ENCODE peak calls at places on chromosomes 11 and 22, in nine cellular contexts. A is AG04450, D is left ventricle myocardium inferior, C is GM06990, H is astrocyte of the cerebellum, G is stomach, T is cardiac muscle cell, O is colonic mucosa, V is GM23338. Z is an unnamed sample.

GRCh38 chr11:59857444-59858434 is 8.5 kb downstream of the TCN1 start:
- DNase-seq in A (no peak), D (no peak), C (no peak), H (no peak), G (no peak), T (no peak), O (no peak), V (peak; percentile 54), Z (no peak)

GRCh38 chr11:62542750-62543567 is 3.6 kb downstream of the AHNAK start:
- DNase-seq in A (no peak), D (peak; percentile 87), C (peak; percentile 83), H (no peak), G (peak; percentile 80), T (peak; percentile 81), O (peak; percentile 91), V (peak; percentile 86), Z (peak; percentile 52)

GRCh38 chr11:68384530-68385081 is 72.2 kb downstream of the LRP5 start:
- DNase-seq in A (no peak), D (no peak), C (no peak), H (no peak), G (no peak), T (no peak), O (no peak), V (no peak), Z (no peak)

GRCh38 chr11:29518389-29519174 is 498.2 kb downstream of the KCNA4 start:
- DNase-seq in A (no peak), D (no peak), C (no peak), H (no peak), G (no peak), T (no peak), O (no peak), V (peak; percentile 67), Z (no peak)

GRCh38 chr11:19200410-19201201 is 1.2 kb downstream of the CSRP3 start:
- DNase-seq in A (peak; percentile 11), D (no peak), C (no peak), H (peak; percentile 85), G (peak; percentile 71), T (no peak), O (peak; percentile 37), V (no peak), Z (peak; percentile 20)

GRCh38 chr11:129503646-129504045 is 128.0 kb downstream of the BARX2 start:
- DNase-seq in A (no peak), D (no peak), C (no peak), H (no peak), G (no peak), T (no peak), O (no peak), V (no peak), Z (no peak)

GRCh38 chr11:14179126-14179820 is 179.7 kb downstream of the RRAS2 start:
- DNase-seq in A (no peak), D (no peak), C (no peak), H (peak; percentile 12), G (no peak), T (no peak), O (no peak), V (no peak), Z (peak; percentile 38)

GRCh38 chr11:128716231-128716630 is 22.4 kb downstream of the FLI1 start:
- DNase-seq in A (no peak), D (no peak), C (no peak), H (no peak), G (no peak), T (no peak), O (no peak), V (no peak), Z (no peak)

GRCh38 chr22:50078761-50079160 is 6.5 kb downstream of the MLC1 start:
- DNase-seq in A (no peak), D (no peak), C (no peak), H (no peak), G (no peak), T (no peak), O (no peak), V (no peak), Z (no peak)

GRCh38 chr11:81444306-81444705 is 1289.4 kb downstream of the FAM181B start:
- DNase-seq in A (no peak), D (no peak), C (no peak), H (no peak), G (no peak), T (no peak), O (no peak), V (peak; percentile 44), Z (no peak)

GRCh38 chr11:62921573-62922188 is 518 bp upstream of the CHRM1 start:
- DNase-seq in A (no peak), D (no peak), C (no peak), H (no peak), G (peak; percentile 55), T (no peak), O (peak; percentile 57), V (no peak), Z (no peak)

GRCh38 chr11:64181506-64182411 is 4.2 kb upstream of the STIP1 start:
- DNase-seq in A (peak; percentile 71), D (peak; percentile 93), C (peak; percentile 61), H (peak; percentile 62), G (peak; percentile 93), T (peak; percentile 95), O (peak; percentile 94), V (peak; percentile 83), Z (peak; percentile 86)

GRCh38 chr11:20162824-20163777 is 2.8 kb upstream of the DBX1 start:
- DNase-seq in A (no peak), D (no peak), C (no peak), H (no peak), G (no peak), T (peak; percentile 75), O (no peak), V (peak; percentile 77), Z (no peak)

GRCh38 chr11:93532285-93532789 is 10.9 kb downstream of the SMCO4 start:
- DNase-seq in A (no peak), D (no peak), C (no peak), H (no peak), G (no peak), T (no peak), O (no peak), V (no peak), Z (no peak)

GRCh38 chr11:93545566-93545965 is 2.4 kb upstream of the SMCO4 start:
- DNase-seq in A (no peak), D (no peak), C (no peak), H (no peak), G (no peak), T (no peak), O (no peak), V (no peak), Z (no peak)

GRCh38 chr11:86198156-86198555 is 46.4 kb upstream of the EED start:
- DNase-seq in A (no peak), D (no peak), C (no peak), H (no peak), G (no peak), T (no peak), O (no peak), V (no peak), Z (no peak)

GRCh38 chr11:86201371-86201770 is 43.2 kb upstream of the EED start:
- DNase-seq in A (no peak), D (no peak), C (no peak), H (no peak), G (no peak), T (no peak), O (no peak), V (no peak), Z (no peak)

GRCh38 chr11:86204356-86204755 is 40.2 kb upstream of the EED start:
- DNase-seq in A (no peak), D (no peak), C (no peak), H (no peak), G (no peak), T (no peak), O (no peak), V (no peak), Z (no peak)

GRCh38 chr11:86205415-86206268 is 38.9 kb upstream of the EED start:
- DNase-seq in A (no peak), D (no peak), C (no peak), H (no peak), G (no peak), T (no peak), O (no peak), V (no peak), Z (no peak)

DNA sequence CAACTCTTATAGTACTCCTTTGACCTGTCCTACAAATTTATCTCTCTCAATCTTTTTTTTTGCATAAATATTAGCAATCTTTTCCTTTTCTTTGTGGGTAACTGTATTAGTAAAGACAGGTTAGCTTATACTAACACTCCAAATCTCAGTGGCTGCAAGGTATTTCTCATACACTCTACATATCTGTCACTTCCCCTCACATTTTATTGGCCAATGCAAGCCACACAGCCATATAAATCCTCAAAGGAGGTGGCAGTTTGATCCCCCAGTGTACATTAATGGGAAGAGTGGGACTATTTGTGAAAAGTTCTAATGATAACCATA is 42.6 kb upstream of the EED start:
- DNase-seq in A (no peak), D (no peak), C (no peak), H (no peak), G (no peak), T (no peak), O (no peak), V (no peak), Z (no peak)
- H3K4me3 ChIP-seq in A (no peak overlapping the region), D (peak overlapping the region; percentile 50), C (peak overlapping the region; percentile 23), H (no peak overlapping the region), G (peak overlapping the region; percentile 31), T (no peak overlapping the region), O (no peak overlapping the region), V (peak overlapping the region; percentile 48), Z (peak overlapping the region; percentile 16)

GRCh38 chr22:35761037-35761436 is 43.4 kb downstream of the APOL5 start:
- DNase-seq in A (no peak), D (no peak), C (no peak), H (no peak), G (no peak), T (peak; percentile 35), O (no peak), V (peak; percentile 43), Z (no peak)
- TF ChIP-seq CTCF in A (peak; percentile 36), D (peak; percentile 47), C (no peak), H (peak; percentile 52), G (no peak), T (peak; percentile 37), O (no peak), V (peak; percentile 58), Z (peak; percentile 24)

GRCh38 chr11:57648791-57649735 is 649 bp downstream of the YPEL4 start:
- DNase-seq in A (no peak), D (no peak), C (no peak), H (no peak), G (no peak), T (peak; percentile 37), O (no peak), V (peak; percentile 76), Z (no peak)
- H3K4me3 ChIP-seq in A (peak overlapping the region; percentile 69), D (peak overlapping the region; percentile 62), C (no peak overlapping the region), H (peak overlapping the region; percentile 45), G (peak overlapping the region; percentile 40), T (peak overlapping the region; percentile 26), O (peak overlapping the region; percentile 22), V (peak overlapping the region; percentile 73), Z (peak overlapping the region; percentile 32)

GRCh38 chr11:66491315-66491935 is 11.2 kb downstream of the DPP3 start:
- DNase-seq in A (no peak), D (no peak), C (no peak), H (no peak), G (no peak), T (peak; percentile 34), O (no peak), V (peak; percentile 81), Z (no peak)
- TF ChIP-seq CTCF in A (peak; percentile 45), D (peak; percentile 36), C (peak; percentile 34), H (peak; percentile 47), G (no peak), T (peak; percentile 39), O (no peak), V (peak; percentile 53), Z (peak; percentile 41)